ENCODE peak calls at places on chromosome 21, in ten cellular contexts. S is cardiac muscle cell, Y is lower lobe of right lung, P is transverse colon, B is IMR-90, A is breast epithelium, E is H9, X is left ventricle myocardium inferior, G is fibroblast of lung, N is PC-3. T is an unnamed sample.

GRCh38 chr21:39082656-39083376 is 100.4 kb downstream of the PSMG1 start:
- DNase-seq in S (no peak), Y (no peak), P (peak; percentile 41), B (no peak), A (peak; percentile 64), E (peak; percentile 74), X (no peak), G (no peak), N (peak; percentile 45), T (peak; percentile 84)

GRCh38 chr21:31298618-31299269 is 45.3 kb downstream of the TIAM1 start:
- DNase-seq in S (no peak), Y (no peak), P (no peak), B (no peak), A (no peak), E (no peak), X (no peak), G (no peak), N (no peak), T (no peak)

GRCh38 chr21:30689822-30690221 is 28.8 kb downstream of the KRTAP21-3 start:
- DNase-seq in S (no peak), Y (no peak), P (no peak), B (no peak), A (no peak), E (no peak), X (no peak), G (no peak), N (no peak), T (no peak)

GRCh38 chr21:43866659-43867331 is 1.8 kb downstream of the AGPAT3 start:
- DNase-seq in S (no peak), Y (no peak), P (peak; percentile 82), B (no peak), A (no peak), E (no peak), X (no peak), G (no peak), N (peak; percentile 46), T (no peak)

GRCh38 chr21:32921632-32922230 is 104.0 kb upstream of the OLIG2 start:
- DNase-seq in S (no peak), Y (peak; percentile 61), P (peak; percentile 40), B (peak; percentile 10), A (no peak), E (peak; percentile 60), X (no peak), G (peak; percentile 6), N (peak; percentile 41), T (no peak)

GRCh38 chr21:22993144-22993543 is 1994.9 kb downstream of the NCAM2 start:
- DNase-seq in S (peak; percentile 31), Y (no peak), P (no peak), B (no peak), A (no peak), E (no peak), X (no peak), G (no peak), N (no peak), T (no peak)

GRCh38 chr21:22409571-22409970 is 1411.4 kb downstream of the NCAM2 start:
- DNase-seq in S (no peak), Y (no peak), P (no peak), B (no peak), A (no peak), E (no peak), X (no peak), G (no peak), N (no peak), T (no peak)

GRCh38 chr21:30717105-30717504 is 1.5 kb downstream of the KRTAP21-3 start:
- DNase-seq in S (no peak), Y (no peak), P (no peak), B (no peak), A (no peak), E (no peak), X (no peak), G (no peak), N (no peak), T (no peak)

GRCh38 chr21:16517380-16517779 is 787.6 kb downstream of the USP25 start:
- DNase-seq in S (no peak), Y (no peak), P (no peak), B (peak; percentile 8), A (no peak), E (no peak), X (no peak), G (no peak), N (no peak), T (no peak)

GRCh38 chr21:16509466-16509865 is 779.7 kb downstream of the USP25 start:
- DNase-seq in S (no peak), Y (no peak), P (no peak), B (peak; percentile 16), A (no peak), E (no peak), X (no peak), G (peak; percentile 36), N (no peak), T (no peak)

GRCh38 chr21:16519656-16520055 is 789.9 kb downstream of the USP25 start:
- DNase-seq in S (no peak), Y (no peak), P (no peak), B (no peak), A (no peak), E (no peak), X (no peak), G (peak; percentile 13), N (no peak), T (no peak)

GRCh38 chr21:16519012-16519411 is 789.2 kb downstream of the USP25 start:
- DNase-seq in S (no peak), Y (no peak), P (no peak), B (no peak), A (no peak), E (no peak), X (no peak), G (no peak), N (no peak), T (no peak)

DNA sequence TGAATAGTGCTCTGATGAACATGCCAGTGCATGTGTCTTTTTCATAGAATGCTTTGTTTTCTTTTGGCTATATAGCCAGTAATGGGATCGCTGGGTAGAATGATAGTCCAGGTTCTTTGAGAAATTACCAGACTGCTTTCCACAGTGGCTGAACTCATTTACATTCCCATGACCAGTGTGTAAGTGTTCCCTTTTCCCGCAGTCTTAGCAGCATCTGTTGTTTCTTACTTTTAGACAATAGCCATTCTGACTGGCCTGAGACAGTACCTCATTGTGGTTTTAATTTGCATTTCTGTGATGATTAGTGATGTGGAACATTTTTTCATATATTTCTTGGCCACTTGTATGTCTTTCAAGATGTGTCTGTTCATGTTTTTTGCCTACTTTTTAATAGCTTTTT is 784.5 kb downstream of the USP25 start:
- DNase-seq in S (no peak), Y (no peak), P (no peak), B (no peak), A (no peak), E (no peak), X (no peak), G (no peak), N (no peak), T (no peak)
- H3K27ac ChIP-seq in S (no peak overlapping the region), Y (no peak overlapping the region), P (no peak overlapping the region), B (no peak overlapping the region), A (no peak overlapping the region), E (no peak overlapping the region), X (no peak overlapping the region), G (no peak overlapping the region), N (no peak overlapping the region), T (no peak overlapping the region)

DNA sequence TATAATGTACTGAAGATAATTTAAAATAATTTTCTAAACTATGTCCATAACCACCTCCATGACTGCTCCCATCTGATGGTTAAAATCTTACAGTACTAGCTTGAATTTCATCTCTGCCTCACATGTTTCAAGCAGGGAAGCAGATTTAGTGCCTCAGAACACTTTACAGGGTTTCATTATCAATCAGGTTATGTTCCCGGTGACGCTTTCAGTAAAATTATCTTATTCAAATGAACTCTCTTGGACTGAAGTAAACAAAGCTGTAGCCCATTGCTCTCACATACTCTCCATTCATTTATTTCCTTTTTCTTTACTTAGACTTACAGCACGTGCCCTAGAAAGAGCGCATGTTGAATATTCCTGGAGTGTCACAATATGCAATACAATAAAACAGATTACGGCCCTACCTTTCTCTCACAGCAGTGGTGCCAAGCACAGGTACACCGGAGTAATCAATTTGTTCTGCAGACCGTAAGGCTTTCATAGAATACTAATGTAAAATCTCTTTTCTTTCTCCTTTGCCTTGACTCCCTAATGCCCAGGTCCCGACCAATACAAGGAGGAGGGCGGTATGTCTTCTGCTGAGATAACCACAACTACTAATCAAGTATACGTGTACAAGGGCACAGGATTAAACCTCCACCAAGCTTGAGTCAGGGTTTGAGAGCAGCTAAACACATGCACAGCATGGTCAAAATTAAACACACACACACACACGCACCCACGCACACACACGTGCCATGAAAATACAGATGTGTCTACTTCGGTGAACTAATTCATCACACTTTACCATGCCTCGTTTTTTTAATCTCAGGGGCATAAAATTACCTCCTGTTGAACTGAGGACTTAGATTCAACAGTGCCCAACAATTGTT is 62.8 kb downstream of the NRIP1 start:
- DNase-seq in S (no peak), Y (no peak), P (no peak), B (no peak), A (no peak), E (no peak), X (no peak), G (no peak), N (no peak), T (no peak)
- TF ChIP-seq CTCF in S (no peak), Y (no peak), P (no peak), B (no peak), A (no peak), E (no peak), X (no peak), G (no peak), N (no peak), T (no peak)

GRCh38 chr21:34883501-34884271 is 165.4 kb downstream of the RUNX1 start:
- DNase-seq in S (no peak), Y (no peak), P (no peak), B (no peak), A (no peak), E (no peak), X (no peak), G (peak; percentile 44), N (peak; percentile 29), T (no peak)

GRCh38 chr21:34881421-34881820 is 167.7 kb downstream of the RUNX1 start:
- DNase-seq in S (no peak), Y (no peak), P (no peak), B (peak; percentile 84), A (no peak), E (no peak), X (no peak), G (peak; percentile 66), N (peak; percentile 63), T (no peak)

GRCh38 chr21:34884346-34884929 is 164.7 kb downstream of the RUNX1 start:
- DNase-seq in S (no peak), Y (no peak), P (no peak), B (no peak), A (no peak), E (no peak), X (no peak), G (peak; percentile 37), N (peak; percentile 38), T (no peak)

GRCh38 chr21:34881894-34882371 is 167.2 kb downstream of the RUNX1 start:
- DNase-seq in S (no peak), Y (no peak), P (no peak), B (peak; percentile 92), A (no peak), E (no peak), X (no peak), G (peak; percentile 86), N (peak; percentile 96), T (peak; percentile 77)

GRCh38 chr21:34882719-34883131 is 166.4 kb downstream of the RUNX1 start:
- DNase-seq in S (no peak), Y (no peak), P (no peak), B (no peak), A (no peak), E (no peak), X (no peak), G (no peak), N (no peak), T (no peak)
- H3K27ac ChIP-seq in S (no peak overlapping the region), Y (peak overlapping the region; percentile 95), P (peak overlapping the region; percentile 95), B (peak overlapping the region; percentile 90), A (peak overlapping the region; percentile 97), E (no peak overlapping the region), X (no peak overlapping the region), G (peak overlapping the region; percentile 92), N (peak overlapping the region; percentile 97), T (no peak overlapping the region)

GRCh38 chr21:10464975-10465374 is 56.4 kb upstream of the TPTE start:
- DNase-seq in S (no peak), Y (no peak), P (no peak), B (no peak), A (no peak), E (no peak), X (no peak), G (no peak), N (no peak), T (no peak)
- TF ChIP-seq CTCF in S (no peak), Y (no peak), P (no peak), B (no peak), A (no peak), E (no peak), X (no peak), G (no peak), N (no peak), T (no peak)